ENCODE peak calls at places on chromosomes 2 and 18, in four cellular contexts. F is HepG2, M is SK-N-SH, J is K562. V is an unnamed sample.

GRCh38 chr2:173229086-173229485 is 125.6 kb upstream of the CDCA7 start:
- DNase-seq in F (no peak), M (no peak), J (no peak), V (no peak)

GRCh38 chr18:41624461-41624860 is 330.6 kb upstream of the PIK3C3 start:
- DNase-seq in F (no peak), M (no peak), J (no peak), V (no peak)

GRCh38 chr2:58240595-58240937 is 559 bp downstream of the FANCL start:
- DNase-seq in F (peak), M (peak), J (no peak), V (no peak)

GRCh38 chr2:76330865-76331264 is 620.1 kb upstream of the GCFC2 start:
- DNase-seq in F (no peak), M (no peak), J (no peak), V (no peak)

GRCh38 chr2:20062615-20063545 is 11.5 kb upstream of the LAPTM4A start:
- DNase-seq in F (no peak), M (no peak), J (no peak), V (no peak)

GRCh38 chr2:128374001-128374710 is 55.5 kb upstream of the HS6ST1 start:
- DNase-seq in F (peak), M (no peak), J (no peak), V (peak)

GRCh38 chr2:100606740-100607343 is 44.0 kb downstream of the PDCL3 start:
- DNase-seq in F (peak), M (peak), J (peak), V (peak)

GRCh38 chr2:181777654-181778053 is 97.3 kb upstream of the NEUROD1 start:
- DNase-seq in F (no peak), M (no peak), J (no peak), V (no peak)

GRCh38 chr2:74937221-74937880 is 21.1 kb upstream of the POLE4 start:
- DNase-seq in F (peak), M (no peak), J (no peak), V (no peak)

GRCh38 chr2:233841183-233841582 is 13.2 kb downstream of the HJURP start:
- DNase-seq in F (no peak), M (no peak), J (no peak), V (no peak)

GRCh38 chr2:235766206-235766794 is 272.5 kb downstream of the AGAP1 start:
- DNase-seq in F (peak), M (peak), J (peak), V (peak)

GRCh38 chr18:25043104-25043503 is 308.9 kb downstream of the ZNF521 start:
- DNase-seq in F (no peak), M (no peak), J (no peak), V (no peak)

GRCh38 chr2:219542931-219543595 is 546 bp downstream of the CHPF start:
- DNase-seq in F (peak), M (peak), J (peak), V (no peak)

GRCh38 chr2:126568734-126569133 is 87.2 kb upstream of the GYPC start:
- DNase-seq in F (no peak), M (no peak), J (no peak), V (no peak)

GRCh38 chr18:1585881-1586488 is 681.3 kb downstream of the ADCYAP1 start:
- DNase-seq in F (peak), M (peak), J (peak), V (no peak)

GRCh38 chr2:55901941-55902340 is 21.6 kb downstream of the EFEMP1 start:
- DNase-seq in F (no peak), M (no peak), J (no peak), V (no peak)

GRCh38 chr2:101802329-101802728 is 104.8 kb downstream of the MAP4K4 start:
- DNase-seq in F (peak), M (no peak), J (no peak), V (no peak)

GRCh38 chr2:69917854-69918253 is 2.9 kb downstream of the MXD1 start:
- DNase-seq in F (no peak), M (no peak), J (peak), V (no peak)

GRCh38 chr2:60499651-60500300 is 53.7 kb downstream of the BCL11A start:
- DNase-seq in F (no peak), M (no peak), J (no peak), V (no peak)

GRCh38 chr2:199160677-199161465 is 296.9 kb downstream of the SATB2 start:
- DNase-seq in F (peak), M (no peak), J (no peak), V (no peak)

GRCh38 chr2:174681983-174682577 is 82.2 kb downstream of the CHRNA1 start:
- DNase-seq in F (no peak), M (peak), J (no peak), V (peak)

GRCh38 chr2:47653909-47654789 is 128.8 kb upstream of the MSH6 start:
- DNase-seq in F (peak), M (peak), J (peak), V (peak)

GRCh38 chr18:58761241-58761969 is 90.1 kb downstream of the MALT1 start:
- DNase-seq in F (no peak), M (no peak), J (no peak), V (no peak)

GRCh38 chr18:49648811-49649210 is 87.0 kb downstream of the LIPG start:
- DNase-seq in F (no peak), M (no peak), J (no peak), V (no peak)

GRCh38 chr2:46351388-46352141 is 54.4 kb downstream of the EPAS1 start:
- DNase-seq in F (no peak), M (no peak), J (no peak), V (peak)

GRCh38 chr2:39981877-39982276 is 202.8 kb upstream of the THUMPD2 start:
- DNase-seq in F (no peak), M (peak), J (no peak), V (no peak)

GRCh38 chr2:20135631-20136050 is 84.2 kb upstream of the LAPTM4A start:
- DNase-seq in F (peak), M (peak), J (peak), V (peak)

GRCh38 chr2:144711084-144711483 is 191.2 kb upstream of the ZEB2 start:
- DNase-seq in F (no peak), M (no peak), J (no peak), V (no peak)

GRCh38 chr2:25018681-25019080 is 23.2 kb upstream of the EFR3B start:
- DNase-seq in F (peak), M (no peak), J (no peak), V (no peak)

GRCh38 chr18:11179959-11180519 is 30.7 kb upstream of the PIEZO2 start:
- DNase-seq in F (no peak), M (no peak), J (no peak), V (no peak)

GRCh38 chr2:235864746-235865535 is 303.2 kb downstream of the GBX2 start:
- DNase-seq in F (no peak), M (no peak), J (no peak), V (peak)

GRCh38 chr18:323253-323622 is 55.4 kb upstream of the THOC1 start:
- DNase-seq in F (peak), M (no peak), J (no peak), V (no peak)

GRCh38 chr2:124437811-124438210 is 412.7 kb downstream of the CNTNAP5 start:
- DNase-seq in F (no peak), M (no peak), J (no peak), V (peak)

GRCh38 chr2:226427538-226428307 is 371.9 kb downstream of the IRS1 start:
- DNase-seq in F (peak), M (peak), J (no peak), V (no peak)

GRCh38 chr2:17107875-17108274 is 410.4 kb downstream of the RAD51AP2 start:
- DNase-seq in F (no peak), M (no peak), J (no peak), V (no peak)

GRCh38 chr2:55759271-55759921 is 65.8 kb upstream of the PNPT1 start:
- DNase-seq in F (no peak), M (no peak), J (no peak), V (no peak)

DNA sequence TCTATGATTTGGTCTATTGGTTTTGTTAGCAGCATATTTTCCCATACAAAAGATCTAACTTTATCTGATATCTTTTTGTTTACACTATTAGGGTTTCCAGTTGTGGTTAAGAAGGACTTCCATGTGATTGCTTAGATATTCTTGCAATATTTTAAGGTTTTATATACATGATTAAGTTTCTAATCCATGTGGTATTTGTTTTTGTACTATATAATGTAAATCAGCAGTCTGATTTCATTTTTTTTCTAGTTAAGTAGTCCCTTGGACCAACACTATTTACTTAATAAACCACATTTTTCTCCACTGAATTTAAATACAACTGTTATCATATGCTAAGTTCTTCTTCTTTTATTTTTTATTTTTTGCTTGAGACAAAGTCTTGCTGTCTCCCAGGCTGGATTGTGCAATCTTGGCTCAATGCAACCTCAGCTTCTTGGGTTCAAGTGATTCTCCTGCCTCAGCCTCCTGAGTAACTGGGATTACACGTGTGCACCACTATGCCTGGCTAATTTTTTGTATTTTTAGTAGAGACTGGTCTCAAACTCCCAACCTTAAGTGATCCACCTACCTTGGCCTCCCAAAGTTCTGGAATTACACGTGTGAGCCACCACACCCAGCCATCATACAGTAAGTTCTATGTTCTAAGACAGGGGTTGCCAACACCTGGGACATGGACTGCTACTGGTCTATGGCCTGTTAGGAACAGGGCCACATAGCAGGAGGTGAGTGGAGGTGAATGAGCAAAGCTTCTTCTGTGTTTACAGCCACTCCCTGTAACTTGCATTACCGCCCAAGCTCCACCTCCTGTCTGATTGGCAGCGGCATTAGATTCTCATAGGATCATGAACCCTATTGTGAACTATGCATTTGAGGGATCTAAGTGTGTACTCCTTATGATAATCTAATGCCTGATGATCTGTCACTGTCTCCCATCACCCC is 58.5 kb upstream of the RAB27B start:
- DNase-seq in F (no peak), M (no peak), J (no peak), V (no peak)
- TF ChIP-seq FOXJ3 in F (no peak), M (no peak), J (no peak), V (no peak)

DNA sequence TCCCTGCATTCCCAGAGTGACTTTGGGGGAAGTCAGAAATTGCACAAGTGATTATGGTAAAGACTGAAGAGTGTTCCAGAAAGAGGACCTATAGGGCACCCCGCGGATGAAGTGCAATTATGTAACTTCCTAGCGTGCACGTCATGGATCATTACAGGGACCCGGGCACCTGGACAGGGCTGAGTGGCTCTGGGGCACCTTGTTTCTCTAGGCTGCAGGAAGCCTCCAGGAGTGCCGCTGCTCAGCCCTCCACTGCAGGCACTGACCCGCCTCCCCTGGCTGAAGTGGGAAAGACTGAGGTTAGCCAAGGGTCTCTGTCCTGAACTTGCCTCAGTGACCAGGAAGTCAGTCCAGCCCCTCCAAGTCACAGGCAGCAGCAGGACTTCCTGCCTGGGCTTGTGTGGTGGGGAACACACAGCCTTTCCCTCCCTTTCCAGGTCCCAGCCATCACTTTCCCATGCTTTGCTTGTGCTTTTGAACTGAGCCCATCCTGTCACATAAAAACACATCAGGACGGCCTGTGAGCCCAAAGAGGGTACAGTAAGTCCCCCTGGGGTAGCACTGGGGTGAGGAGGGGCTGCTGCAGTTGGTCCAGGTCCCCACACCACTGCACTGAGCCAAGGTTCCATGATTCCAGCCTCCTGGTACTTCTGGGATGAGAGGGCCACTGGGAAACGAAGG is 19.7 kb downstream of the TMEM185B start:
- DNase-seq in F (no peak), M (no peak), J (no peak), V (no peak)
- TF ChIP-seq MAX in F (no peak), M (no peak), J (no peak), V (no peak)

GRCh38 chr2:7573166-7573845 is 656.1 kb downstream of the RNF144A start:
- DNase-seq in F (no peak), M (no peak), J (no peak), V (no peak)
- TF ChIP-seq USF2 in F (no peak), M (no peak), J (no peak), V (no peak)

DNA sequence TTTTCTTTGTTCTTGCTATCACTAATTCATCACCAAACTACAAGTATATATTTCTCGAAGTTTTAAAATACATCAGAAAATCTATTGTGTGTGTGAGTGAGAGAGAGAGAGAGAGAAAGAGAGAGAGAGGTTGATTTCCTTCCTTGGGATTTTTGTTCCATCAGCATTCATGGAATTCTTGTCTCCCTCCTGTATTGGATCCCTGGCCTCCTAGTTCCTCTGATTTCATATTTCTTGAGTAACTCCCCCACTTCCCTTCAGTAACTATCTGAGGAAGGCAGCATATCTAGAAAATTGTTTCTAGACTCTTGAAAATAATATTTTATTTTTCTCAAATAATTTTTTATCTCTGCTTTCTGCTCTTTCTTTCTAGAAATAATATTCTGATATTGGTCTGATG is 13.3 kb upstream of the ACTR2 start:
- DNase-seq in F (no peak), M (no peak), J (no peak), V (no peak)
- TF ChIP-seq FOXJ3 in F (no peak), M (no peak), J (no peak), V (no peak)

GRCh38 chr2:137336067-137336466 is 570.7 kb downstream of the THSD7B start:
- DNase-seq in F (no peak), M (no peak), J (no peak), V (no peak)

DNA sequence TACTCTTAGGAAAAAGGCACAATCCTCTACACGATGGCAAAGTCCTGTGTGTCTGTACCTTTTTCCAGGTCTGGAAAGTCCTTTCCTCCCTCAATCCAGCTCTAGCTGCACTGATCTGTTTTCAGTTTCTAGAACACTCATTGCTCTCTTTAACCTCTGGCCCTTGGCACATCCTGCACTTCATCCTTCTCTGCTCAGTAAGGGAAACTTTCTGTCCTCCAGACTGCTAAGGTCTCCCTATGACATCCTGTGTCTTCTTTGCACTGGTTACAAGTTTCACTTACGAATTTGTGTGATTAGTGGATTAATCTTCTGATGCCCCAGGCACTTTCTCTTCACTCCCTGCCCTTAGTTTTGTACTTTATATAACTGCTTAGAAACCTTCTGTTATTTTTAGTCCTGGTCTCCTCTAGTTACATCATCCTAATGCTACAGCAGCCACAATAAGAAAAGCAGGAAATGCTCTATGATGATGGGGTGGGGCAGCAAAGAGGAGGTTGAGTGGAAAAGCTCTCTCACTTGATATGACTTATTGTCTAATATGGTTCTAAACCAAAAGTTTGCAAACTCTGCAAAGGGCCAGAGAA is 568.1 kb downstream of the THSD7B start:
- DNase-seq in F (no peak), M (no peak), J (no peak), V (no peak)
- TF ChIP-seq MAX in F (no peak), M (no peak), J (no peak), V (no peak)